ENCODE peak calls at places on chromosomes 5 and 9, in five cellular contexts. One of them, this sample, is unnamed.

GRCh38 chr5:172293745-172294342 is 10.3 kb upstream of the UBTD2 start:
- DNase-seq in neuronal stem cell: no peak
- DNase-seq in H9: no peak
- DNase-seq in trophoblast cell: no peak
- DNase-seq in IMR-90: no peak
- DNase-seq in this sample: no peak

GRCh38 chr5:78597858-78598415 is 50.6 kb downstream of the LHFPL2 start:
- DNase-seq in neuronal stem cell: no peak
- DNase-seq in H9: no peak
- DNase-seq in trophoblast cell: no peak
- DNase-seq in IMR-90: peak
- DNase-seq in this sample: no peak

GRCh38 chr5:53871772-53872171 is 311.3 kb downstream of the NDUFS4 start:
- DNase-seq in neuronal stem cell: no peak
- DNase-seq in H9: no peak
- DNase-seq in trophoblast cell: no peak
- DNase-seq in IMR-90: no peak
- DNase-seq in this sample: no peak

GRCh38 chr9:137421838-137422667 is 909 bp downstream of the EXD3 start:
- DNase-seq in neuronal stem cell: no peak
- DNase-seq in H9: peak
- DNase-seq in trophoblast cell: peak
- DNase-seq in IMR-90: no peak
- DNase-seq in this sample: no peak

GRCh38 chr5:56264417-56265025 is 31.4 kb upstream of the ANKRD55 start:
- DNase-seq in neuronal stem cell: peak
- DNase-seq in H9: peak
- DNase-seq in trophoblast cell: peak
- DNase-seq in IMR-90: peak
- DNase-seq in this sample: peak

GRCh38 chr9:31908158-31908890 is 476.1 kb upstream of the ACO1 start:
- DNase-seq in neuronal stem cell: no peak
- DNase-seq in H9: no peak
- DNase-seq in trophoblast cell: no peak
- DNase-seq in IMR-90: no peak
- DNase-seq in this sample: no peak

GRCh38 chr5:165029471-165029870 is 1524.1 kb downstream of the MAT2B start:
- DNase-seq in neuronal stem cell: peak
- DNase-seq in H9: peak
- DNase-seq in trophoblast cell: peak
- DNase-seq in IMR-90: peak
- DNase-seq in this sample: peak

GRCh38 chr5:141915881-141916336 is 7.8 kb upstream of the DELE1 start:
- DNase-seq in neuronal stem cell: no peak
- DNase-seq in H9: peak
- DNase-seq in trophoblast cell: peak
- DNase-seq in IMR-90: no peak
- DNase-seq in this sample: peak

GRCh38 chr5:34791761-34792244 is 47.2 kb upstream of the TTC23L start:
- DNase-seq in neuronal stem cell: no peak
- DNase-seq in H9: no peak
- DNase-seq in trophoblast cell: peak
- DNase-seq in IMR-90: peak
- DNase-seq in this sample: no peak

GRCh38 chr5:168408561-168409321 is 77.5 kb upstream of the RARS1 start:
- DNase-seq in neuronal stem cell: no peak
- DNase-seq in H9: no peak
- DNase-seq in trophoblast cell: no peak
- DNase-seq in IMR-90: peak
- DNase-seq in this sample: no peak

GRCh38 chr9:4666042-4666699 is at the start of gene SPATA6L:
- DNase-seq in neuronal stem cell: no peak
- DNase-seq in H9: peak
- DNase-seq in trophoblast cell: peak
- DNase-seq in IMR-90: peak
- DNase-seq in this sample: peak

GRCh38 chr9:38393128-38393809 is 767 bp downstream of the ALDH1B1 start:
- DNase-seq in neuronal stem cell: no peak
- DNase-seq in H9: no peak
- DNase-seq in trophoblast cell: no peak
- DNase-seq in IMR-90: no peak
- DNase-seq in this sample: peak
- H3K23ac ChIP-seq in neuronal stem cell: no peak
- H3K23ac ChIP-seq in H9: no peak
- H3K23ac ChIP-seq in trophoblast cell: no peak
- H3K23ac ChIP-seq in IMR-90: peak
- H3K23ac ChIP-seq in this sample: no peak

GRCh38 chr5:170283296-170283695 is 14.3 kb downstream of the LCP2 start:
- DNase-seq in neuronal stem cell: no peak
- DNase-seq in H9: no peak
- DNase-seq in trophoblast cell: no peak
- DNase-seq in IMR-90: no peak
- DNase-seq in this sample: no peak

GRCh38 chr5:170275376-170275994 is 22.1 kb downstream of the LCP2 start:
- DNase-seq in neuronal stem cell: no peak
- DNase-seq in H9: no peak
- DNase-seq in trophoblast cell: peak
- DNase-seq in IMR-90: no peak
- DNase-seq in this sample: no peak

GRCh38 chr5:170277953-170278352 is 19.6 kb downstream of the LCP2 start:
- DNase-seq in neuronal stem cell: no peak
- DNase-seq in H9: peak
- DNase-seq in trophoblast cell: no peak
- DNase-seq in IMR-90: no peak
- DNase-seq in this sample: no peak

GRCh38 chr5:170280090-170280493 is 17.5 kb downstream of the LCP2 start:
- DNase-seq in neuronal stem cell: peak
- DNase-seq in H9: peak
- DNase-seq in trophoblast cell: no peak
- DNase-seq in IMR-90: no peak
- DNase-seq in this sample: peak

DNA sequence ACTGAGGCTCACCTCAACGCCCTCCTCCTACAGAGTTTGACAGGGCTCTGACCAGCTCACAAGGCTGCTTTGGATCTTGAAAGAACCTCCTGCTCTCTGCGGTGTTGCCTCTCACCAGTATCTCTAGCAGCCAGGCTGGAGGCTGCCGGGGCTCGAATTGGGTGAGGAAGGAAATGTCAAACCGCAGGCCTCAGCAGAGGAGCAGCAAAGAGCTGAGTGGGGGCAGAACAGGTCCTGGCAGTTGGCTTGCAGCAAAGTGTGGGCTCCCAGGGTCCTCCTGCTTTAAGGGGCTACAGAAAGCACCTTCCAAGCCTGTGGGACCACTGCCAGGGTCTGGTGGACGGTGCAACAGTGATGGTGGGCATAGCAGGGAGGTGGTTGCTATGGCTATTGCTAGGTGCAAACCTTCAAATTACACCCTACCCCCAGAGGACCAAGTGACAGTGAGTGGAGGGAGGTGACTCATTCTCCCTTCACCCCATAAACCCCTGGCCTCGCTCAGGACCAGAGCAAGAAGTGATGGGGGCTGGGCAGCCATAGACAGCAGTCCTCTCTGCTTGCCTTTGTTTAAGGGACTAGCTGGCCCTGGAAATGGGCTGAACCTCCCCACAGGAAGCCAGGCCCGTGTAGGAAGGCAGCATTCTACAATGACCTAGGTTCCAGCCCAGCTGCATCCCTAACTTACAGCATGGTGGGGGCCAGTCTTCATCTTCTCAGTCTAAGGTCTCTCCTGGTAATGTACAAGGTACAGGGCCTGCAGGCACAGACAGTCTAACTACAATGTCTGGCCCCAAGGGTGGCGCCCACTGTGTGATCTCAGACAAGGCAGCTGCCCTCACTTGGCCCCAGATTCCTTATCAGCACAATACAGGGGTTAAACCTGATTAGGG is 18.7 kb downstream of the LCP2 start:
- DNase-seq in neuronal stem cell: no peak
- DNase-seq in H9: peak
- DNase-seq in trophoblast cell: no peak
- DNase-seq in IMR-90: no peak
- DNase-seq in this sample: peak
- H2BK5ac ChIP-seq in neuronal stem cell: no peak
- H2BK5ac ChIP-seq in H9: no peak
- H2BK5ac ChIP-seq in trophoblast cell: peak
- H2BK5ac ChIP-seq in IMR-90: no peak
- H2BK5ac ChIP-seq in this sample: peak

GRCh38 chr9:130579738-130580463 is 524 bp downstream of the FUBP3 start:
- DNase-seq in neuronal stem cell: no peak
- DNase-seq in H9: no peak
- DNase-seq in trophoblast cell: peak
- DNase-seq in IMR-90: no peak
- DNase-seq in this sample: peak
- H3K23ac ChIP-seq in neuronal stem cell: peak
- H3K23ac ChIP-seq in H9: no peak
- H3K23ac ChIP-seq in trophoblast cell: no peak
- H3K23ac ChIP-seq in IMR-90: peak
- H3K23ac ChIP-seq in this sample: no peak

DNA sequence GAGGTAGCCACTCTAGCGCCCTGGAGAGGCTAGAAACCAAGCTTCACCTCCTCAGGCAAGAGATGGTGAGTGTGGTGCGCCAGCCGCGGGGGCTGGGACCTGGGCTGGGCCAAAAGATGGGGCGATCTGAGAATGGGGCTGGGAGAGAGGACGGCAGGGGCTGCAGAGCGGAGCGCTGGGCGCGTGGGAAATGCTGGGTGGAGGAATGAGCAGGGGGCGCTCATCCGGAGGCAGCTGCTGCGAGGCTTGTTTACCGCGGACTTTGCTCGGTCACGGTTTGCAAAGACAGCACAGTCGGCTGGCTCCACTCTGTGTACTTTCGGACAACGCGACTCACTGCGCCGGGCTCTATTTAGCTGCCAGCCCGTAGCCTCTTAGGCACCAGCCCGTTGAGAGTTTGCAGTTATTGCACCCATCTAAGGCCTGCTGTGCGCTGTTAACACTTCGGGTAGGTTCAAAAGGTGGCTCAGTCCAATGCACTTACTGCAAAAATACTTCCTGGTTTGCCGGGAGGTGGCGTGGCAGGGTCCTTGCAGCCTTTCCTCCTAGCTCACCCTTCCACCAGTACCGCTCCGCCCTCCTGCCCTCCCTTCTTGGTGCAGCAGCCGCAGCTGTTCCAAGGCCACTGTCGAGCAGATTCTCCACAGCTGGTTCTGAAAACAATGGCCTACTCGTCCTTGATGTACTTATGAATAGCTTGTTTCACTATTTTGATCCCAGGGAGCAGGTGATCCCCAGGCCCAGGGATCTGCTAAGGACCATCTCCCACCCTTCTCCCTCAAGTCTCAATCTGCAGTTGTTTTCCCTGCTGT is 1.3 kb downstream of the LURAP1L start:
- DNase-seq in neuronal stem cell: peak
- DNase-seq in H9: peak
- DNase-seq in trophoblast cell: peak
- DNase-seq in IMR-90: peak
- DNase-seq in this sample: peak
- H2BK5ac ChIP-seq in neuronal stem cell: no peak
- H2BK5ac ChIP-seq in H9: no peak
- H2BK5ac ChIP-seq in trophoblast cell: peak
- H2BK5ac ChIP-seq in IMR-90: peak
- H2BK5ac ChIP-seq in this sample: no peak

GRCh38 chr9:7318920-7319319 is 480.7 kb downstream of the DMAC1 start:
- DNase-seq in neuronal stem cell: no peak
- DNase-seq in H9: no peak
- DNase-seq in trophoblast cell: no peak
- DNase-seq in IMR-90: no peak
- DNase-seq in this sample: no peak
- H3K23ac ChIP-seq in neuronal stem cell: no peak
- H3K23ac ChIP-seq in H9: no peak
- H3K23ac ChIP-seq in trophoblast cell: no peak
- H3K23ac ChIP-seq in IMR-90: no peak
- H3K23ac ChIP-seq in this sample: no peak

This sample was measured in mesendoderm.